ENCODE peak calls at places on chromosomes 4 and X, in four cellular contexts. X, A, Z and S are unnamed samples.
A peak's percentile ranks its signal among the peaks of the same experiment; 100 is the strongest.

GRCh38 chr4:177574446-177574845 is 132.2 kb upstream of the AGA start:
- DNase-seq in X (no peak), A (no peak), Z (no peak), S (no peak)

GRCh38 chr4:148259841-148260240 is 182.4 kb downstream of the NR3C2 start:
- DNase-seq in X (no peak), A (no peak), Z (no peak), S (no peak)

GRCh38 chrX:1097328-1097727 is 115.1 kb downstream of the CRLF2 start:
- DNase-seq in X (no peak), A (no peak), Z (no peak), S (no peak)

GRCh38 chrX:153724252-153725038 is at the start of the genes ABCD1 and BCAP31:
- DNase-seq in X (peak; percentile 90), A (peak; percentile 76), Z (peak; percentile 28), S (peak; percentile 32)

GRCh38 chr4:138218976-138219375 is 23.2 kb downstream of the SLC7A11 start:
- DNase-seq in X (no peak), A (no peak), Z (no peak), S (no peak)

GRCh38 chr4:53908661-53909078 is 155.7 kb downstream of the CHIC2 start:
- DNase-seq in X (peak; percentile 63), A (peak; percentile 72), Z (peak; percentile 74), S (peak; percentile 94)

GRCh38 chrX:23907106-23907495 is 637 bp downstream of the APOO start:
- DNase-seq in X (no peak), A (no peak), Z (no peak), S (no peak)

GRCh38 chr4:185576918-185577591 is 41.7 kb upstream of the PDLIM3 start:
- DNase-seq in X (no peak), A (no peak), Z (no peak), S (no peak)

GRCh38 chr4:99615210-99615834 is 40.7 kb downstream of the MTTP start:
- DNase-seq in X (no peak), A (no peak), Z (no peak), S (no peak)

GRCh38 chrX:133586443-133586842 is 171.2 kb upstream of the GPC4 start:
- DNase-seq in X (no peak), A (no peak), Z (no peak), S (no peak)

GRCh38 chrX:151754641-151755215 is 20.2 kb downstream of the CNGA2 start:
- DNase-seq in X (no peak), A (no peak), Z (no peak), S (no peak)

GRCh38 chrX:37825225-37825842 is 22.0 kb downstream of the DYNLT3 start:
- DNase-seq in X (peak; percentile 42), A (peak; percentile 13), Z (no peak), S (no peak)

GRCh38 chr4:76772498-76773106 is 125.3 kb downstream of the SOWAHB start:
- DNase-seq in X (no peak), A (no peak), Z (no peak), S (no peak)

GRCh38 chr4:147340111-147340510 is 140.8 kb upstream of the EDNRA start:
- DNase-seq in X (no peak), A (no peak), Z (no peak), S (no peak)

GRCh38 chr4:54495091-54495490 is 162.7 kb upstream of the KIT start:
- DNase-seq in X (no peak), A (no peak), Z (no peak), S (no peak)

GRCh38 chr4:153532636-153533035 is 66.5 kb downstream of the TMEM131L start:
- DNase-seq in X (no peak), A (no peak), Z (no peak), S (no peak)

GRCh38 chr4:16779028-16779675 is 119.3 kb downstream of the LDB2 start:
- DNase-seq in X (no peak), A (peak; percentile 19), Z (peak; percentile 14), S (peak; percentile 58)

GRCh38 chr4:92969650-92970370 is 666.0 kb downstream of the GRID2 start:
- DNase-seq in X (peak; percentile 85), A (peak; percentile 63), Z (peak; percentile 88), S (peak; percentile 29)

GRCh38 chr4:110916505-110916904 is 293.6 kb upstream of the PITX2 start:
- DNase-seq in X (no peak), A (no peak), Z (no peak), S (no peak)

GRCh38 chr4:1045595-1046201 is 34.3 kb downstream of the FGFRL1 start:
- DNase-seq in X (peak; percentile 45), A (no peak), Z (no peak), S (no peak)

GRCh38 chr4:21097026-21097425 is 396.8 kb downstream of the PACRGL start:
- DNase-seq in X (no peak), A (no peak), Z (no peak), S (no peak)

GRCh38 chr4:1458581-1458980 is 52.3 kb upstream of the NKX1-1 start:
- DNase-seq in X (no peak), A (no peak), Z (no peak), S (no peak)

GRCh38 chrX:140091276-140091886 is 126.1 kb upstream of the CXorf66 start:
- DNase-seq in X (peak; percentile 22), A (no peak), Z (no peak), S (no peak)

GRCh38 chrX:51866156-51866555 is 27.3 kb upstream of the MAGED1 start:
- DNase-seq in X (no peak), A (no peak), Z (no peak), S (no peak)